ENCODE peak calls at places on chromosomes 4 and X, in eight cellular contexts. One of them, this sample, is unnamed.

GRCh38 chrX:48498374-48498809 is 10.4 kb upstream of the PORCN start:
- DNase-seq in CD4-positive, CD25-positive, alpha-beta regulatory T cell: no peak
- DNase-seq in CD8-positive, alpha-beta memory T cell: no peak
- DNase-seq in left cardiac atrium: no peak
- DNase-seq in fibroblast of gingiva: peak
- DNase-seq in A673: no peak
- DNase-seq in cardiac fibroblast: peak
- DNase-seq in stimulated activated CD4-positive, alpha-beta T cell treated with anti-CD3 and anti-CD28 coated beads, Interleukin-12 subunit alpha, Interleukin-12 subunit beta, amount 100 ng/mL, for 24 hours: no peak
- DNase-seq in this sample: no peak

GRCh38 chr4:183987987-183988392 is 82.9 kb downstream of the STOX2 start:
- DNase-seq in left cardiac atrium: peak
- DNase-seq in A673: peak
- DNase-seq in cardiac fibroblast: peak
- DNase-seq in CD4-positive, CD25-positive, alpha-beta regulatory T cell: no peak
- DNase-seq in fibroblast of gingiva: peak
- DNase-seq in stimulated activated CD4-positive, alpha-beta T cell treated with anti-CD3 and anti-CD28 coated beads, Interleukin-12 subunit alpha, Interleukin-12 subunit beta, amount 100 ng/mL, for 24 hours: no peak
- DNase-seq in CD8-positive, alpha-beta memory T cell: no peak
- DNase-seq in this sample: no peak

GRCh38 chr4:111923786-111924185 is 221.5 kb upstream of the FAM241A start:
- DNase-seq in fibroblast of gingiva: no peak
- DNase-seq in CD4-positive, CD25-positive, alpha-beta regulatory T cell: no peak
- DNase-seq in A673: no peak
- DNase-seq in left cardiac atrium: no peak
- DNase-seq in stimulated activated CD4-positive, alpha-beta T cell treated with anti-CD3 and anti-CD28 coated beads, Interleukin-12 subunit alpha, Interleukin-12 subunit beta, amount 100 ng/mL, for 24 hours: no peak
- DNase-seq in cardiac fibroblast: peak
- DNase-seq in CD8-positive, alpha-beta memory T cell: no peak
- DNase-seq in this sample: no peak

GRCh38 chrX:120366794-120367193 is 4.9 kb downstream of the ATP1B4 start:
- DNase-seq in CD8-positive, alpha-beta memory T cell: no peak
- DNase-seq in fibroblast of gingiva: no peak
- DNase-seq in A673: no peak
- DNase-seq in cardiac fibroblast: no peak
- DNase-seq in CD4-positive, CD25-positive, alpha-beta regulatory T cell: no peak
- DNase-seq in stimulated activated CD4-positive, alpha-beta T cell treated with anti-CD3 and anti-CD28 coated beads, Interleukin-12 subunit alpha, Interleukin-12 subunit beta, amount 100 ng/mL, for 24 hours: no peak
- DNase-seq in left cardiac atrium: no peak
- DNase-seq in this sample: no peak

GRCh38 chrX:142804085-142804484 is 221.6 kb upstream of the SPANXN4 start:
- DNase-seq in CD8-positive, alpha-beta memory T cell: no peak
- DNase-seq in cardiac fibroblast: peak
- DNase-seq in CD4-positive, CD25-positive, alpha-beta regulatory T cell: peak
- DNase-seq in fibroblast of gingiva: no peak
- DNase-seq in A673: peak
- DNase-seq in left cardiac atrium: no peak
- DNase-seq in stimulated activated CD4-positive, alpha-beta T cell treated with anti-CD3 and anti-CD28 coated beads, Interleukin-12 subunit alpha, Interleukin-12 subunit beta, amount 100 ng/mL, for 24 hours: no peak
- DNase-seq in this sample: no peak

GRCh38 chr4:73964862-73965611 is 16.8 kb downstream of the PF4 start:
- DNase-seq in fibroblast of gingiva: no peak
- DNase-seq in cardiac fibroblast: peak
- DNase-seq in CD8-positive, alpha-beta memory T cell: no peak
- DNase-seq in left cardiac atrium: no peak
- DNase-seq in CD4-positive, CD25-positive, alpha-beta regulatory T cell: no peak
- DNase-seq in A673: peak
- DNase-seq in stimulated activated CD4-positive, alpha-beta T cell treated with anti-CD3 and anti-CD28 coated beads, Interleukin-12 subunit alpha, Interleukin-12 subunit beta, amount 100 ng/mL, for 24 hours: no peak
- DNase-seq in this sample: no peak

GRCh38 chr4:136725286-136726081 is 806.8 kb downstream of the PCDH18 start:
- DNase-seq in cardiac fibroblast: peak
- DNase-seq in CD8-positive, alpha-beta memory T cell: no peak
- DNase-seq in left cardiac atrium: no peak
- DNase-seq in CD4-positive, CD25-positive, alpha-beta regulatory T cell: no peak
- DNase-seq in fibroblast of gingiva: peak
- DNase-seq in A673: no peak
- DNase-seq in stimulated activated CD4-positive, alpha-beta T cell treated with anti-CD3 and anti-CD28 coated beads, Interleukin-12 subunit alpha, Interleukin-12 subunit beta, amount 100 ng/mL, for 24 hours: no peak
- DNase-seq in this sample: no peak

GRCh38 chr4:81811562-81812293 is 340.0 kb upstream of the RASGEF1B start:
- DNase-seq in stimulated activated CD4-positive, alpha-beta T cell treated with anti-CD3 and anti-CD28 coated beads, Interleukin-12 subunit alpha, Interleukin-12 subunit beta, amount 100 ng/mL, for 24 hours: no peak
- DNase-seq in cardiac fibroblast: no peak
- DNase-seq in fibroblast of gingiva: no peak
- DNase-seq in left cardiac atrium: no peak
- DNase-seq in CD8-positive, alpha-beta memory T cell: no peak
- DNase-seq in A673: no peak
- DNase-seq in CD4-positive, CD25-positive, alpha-beta regulatory T cell: no peak
- DNase-seq in this sample: no peak

GRCh38 chr4:173182403-173182802 is 13.8 kb downstream of the GALNT7 start:
- DNase-seq in A673: no peak
- DNase-seq in CD8-positive, alpha-beta memory T cell: no peak
- DNase-seq in cardiac fibroblast: peak
- DNase-seq in fibroblast of gingiva: peak
- DNase-seq in left cardiac atrium: no peak
- DNase-seq in CD4-positive, CD25-positive, alpha-beta regulatory T cell: no peak
- DNase-seq in stimulated activated CD4-positive, alpha-beta T cell treated with anti-CD3 and anti-CD28 coated beads, Interleukin-12 subunit alpha, Interleukin-12 subunit beta, amount 100 ng/mL, for 24 hours: no peak
- DNase-seq in this sample: no peak

GRCh38 chr4:131348258-131348657 is 1800.8 kb upstream of the PCDH10 start:
- DNase-seq in CD4-positive, CD25-positive, alpha-beta regulatory T cell: no peak
- DNase-seq in left cardiac atrium: no peak
- DNase-seq in fibroblast of gingiva: no peak
- DNase-seq in A673: no peak
- DNase-seq in CD8-positive, alpha-beta memory T cell: no peak
- DNase-seq in cardiac fibroblast: no peak
- DNase-seq in stimulated activated CD4-positive, alpha-beta T cell treated with anti-CD3 and anti-CD28 coated beads, Interleukin-12 subunit alpha, Interleukin-12 subunit beta, amount 100 ng/mL, for 24 hours: no peak
- DNase-seq in this sample: no peak

GRCh38 chr4:47483722-47484121 is 1.4 kb upstream of the ATP10D start:
- DNase-seq in CD8-positive, alpha-beta memory T cell: no peak
- DNase-seq in A673: no peak
- DNase-seq in left cardiac atrium: no peak
- DNase-seq in cardiac fibroblast: no peak
- DNase-seq in fibroblast of gingiva: no peak
- DNase-seq in stimulated activated CD4-positive, alpha-beta T cell treated with anti-CD3 and anti-CD28 coated beads, Interleukin-12 subunit alpha, Interleukin-12 subunit beta, amount 100 ng/mL, for 24 hours: no peak
- DNase-seq in CD4-positive, CD25-positive, alpha-beta regulatory T cell: no peak
- DNase-seq in this sample: no peak

GRCh38 chr4:52983563-52984303 is 121.6 kb downstream of the RASL11B start:
- DNase-seq in stimulated activated CD4-positive, alpha-beta T cell treated with anti-CD3 and anti-CD28 coated beads, Interleukin-12 subunit alpha, Interleukin-12 subunit beta, amount 100 ng/mL, for 24 hours: no peak
- DNase-seq in cardiac fibroblast: peak
- DNase-seq in A673: peak
- DNase-seq in fibroblast of gingiva: peak
- DNase-seq in left cardiac atrium: no peak
- DNase-seq in CD8-positive, alpha-beta memory T cell: peak
- DNase-seq in CD4-positive, CD25-positive, alpha-beta regulatory T cell: peak
- DNase-seq in this sample: peak

GRCh38 chrX:119477812-119478232 is 9.6 kb downstream of the SLC25A5 start:
- DNase-seq in A673: peak
- DNase-seq in CD8-positive, alpha-beta memory T cell: no peak
- DNase-seq in fibroblast of gingiva: peak
- DNase-seq in cardiac fibroblast: peak
- DNase-seq in left cardiac atrium: no peak
- DNase-seq in stimulated activated CD4-positive, alpha-beta T cell treated with anti-CD3 and anti-CD28 coated beads, Interleukin-12 subunit alpha, Interleukin-12 subunit beta, amount 100 ng/mL, for 24 hours: no peak
- DNase-seq in CD4-positive, CD25-positive, alpha-beta regulatory T cell: no peak
- DNase-seq in this sample: no peak

GRCh38 chrX:21691512-21692018 is 33.4 kb upstream of the KLHL34 start:
- DNase-seq in A673: no peak
- DNase-seq in left cardiac atrium: no peak
- DNase-seq in fibroblast of gingiva: no peak
- DNase-seq in cardiac fibroblast: no peak
- DNase-seq in stimulated activated CD4-positive, alpha-beta T cell treated with anti-CD3 and anti-CD28 coated beads, Interleukin-12 subunit alpha, Interleukin-12 subunit beta, amount 100 ng/mL, for 24 hours: no peak
- DNase-seq in CD8-positive, alpha-beta memory T cell: no peak
- DNase-seq in CD4-positive, CD25-positive, alpha-beta regulatory T cell: peak
- DNase-seq in this sample: no peak

GRCh38 chrX:41322821-41323603 is 10.9 kb upstream of the DDX3X start:
- DNase-seq in cardiac fibroblast: no peak
- DNase-seq in stimulated activated CD4-positive, alpha-beta T cell treated with anti-CD3 and anti-CD28 coated beads, Interleukin-12 subunit alpha, Interleukin-12 subunit beta, amount 100 ng/mL, for 24 hours: no peak
- DNase-seq in A673: no peak
- DNase-seq in CD4-positive, CD25-positive, alpha-beta regulatory T cell: no peak
- DNase-seq in CD8-positive, alpha-beta memory T cell: no peak
- DNase-seq in fibroblast of gingiva: no peak
- DNase-seq in left cardiac atrium: no peak
- DNase-seq in this sample: no peak

GRCh38 chrX:122703762-122704161 is 480.3 kb upstream of the GRIA3 start:
- DNase-seq in A673: no peak
- DNase-seq in cardiac fibroblast: peak
- DNase-seq in left cardiac atrium: no peak
- DNase-seq in fibroblast of gingiva: peak
- DNase-seq in CD4-positive, CD25-positive, alpha-beta regulatory T cell: no peak
- DNase-seq in CD8-positive, alpha-beta memory T cell: no peak
- DNase-seq in stimulated activated CD4-positive, alpha-beta T cell treated with anti-CD3 and anti-CD28 coated beads, Interleukin-12 subunit alpha, Interleukin-12 subunit beta, amount 100 ng/mL, for 24 hours: no peak
- DNase-seq in this sample: no peak

GRCh38 chr4:89248879-89249281 is 58.7 kb downstream of the GPRIN3 start:
- DNase-seq in CD8-positive, alpha-beta memory T cell: no peak
- DNase-seq in left cardiac atrium: no peak
- DNase-seq in fibroblast of gingiva: no peak
- DNase-seq in A673: no peak
- DNase-seq in CD4-positive, CD25-positive, alpha-beta regulatory T cell: no peak
- DNase-seq in stimulated activated CD4-positive, alpha-beta T cell treated with anti-CD3 and anti-CD28 coated beads, Interleukin-12 subunit alpha, Interleukin-12 subunit beta, amount 100 ng/mL, for 24 hours: no peak
- DNase-seq in cardiac fibroblast: no peak
- DNase-seq in this sample: no peak

GRCh38 chrX:96004386-96004785 is 680.3 kb upstream of the DIAPH2 start:
- DNase-seq in fibroblast of gingiva: peak
- DNase-seq in cardiac fibroblast: peak
- DNase-seq in A673: peak
- DNase-seq in CD4-positive, CD25-positive, alpha-beta regulatory T cell: no peak
- DNase-seq in CD8-positive, alpha-beta memory T cell: no peak
- DNase-seq in stimulated activated CD4-positive, alpha-beta T cell treated with anti-CD3 and anti-CD28 coated beads, Interleukin-12 subunit alpha, Interleukin-12 subunit beta, amount 100 ng/mL, for 24 hours: no peak
- DNase-seq in left cardiac atrium: no peak
- DNase-seq in this sample: no peak

GRCh38 chr4:26263165-26263564 is 57.6 kb upstream of the RBPJ start:
- DNase-seq in fibroblast of gingiva: no peak
- DNase-seq in stimulated activated CD4-positive, alpha-beta T cell treated with anti-CD3 and anti-CD28 coated beads, Interleukin-12 subunit alpha, Interleukin-12 subunit beta, amount 100 ng/mL, for 24 hours: no peak
- DNase-seq in left cardiac atrium: no peak
- DNase-seq in CD8-positive, alpha-beta memory T cell: no peak
- DNase-seq in CD4-positive, CD25-positive, alpha-beta regulatory T cell: peak
- DNase-seq in cardiac fibroblast: no peak
- DNase-seq in A673: peak
- DNase-seq in this sample: no peak

GRCh38 chr4:186708554-186708953 is 15.1 kb downstream of the FAT1 start:
- DNase-seq in CD4-positive, CD25-positive, alpha-beta regulatory T cell: no peak
- DNase-seq in stimulated activated CD4-positive, alpha-beta T cell treated with anti-CD3 and anti-CD28 coated beads, Interleukin-12 subunit alpha, Interleukin-12 subunit beta, amount 100 ng/mL, for 24 hours: no peak
- DNase-seq in fibroblast of gingiva: no peak
- DNase-seq in left cardiac atrium: no peak
- DNase-seq in CD8-positive, alpha-beta memory T cell: no peak
- DNase-seq in A673: no peak
- DNase-seq in cardiac fibroblast: no peak
- DNase-seq in this sample: no peak

GRCh38 chr4:76854858-76855257 is 43.1 kb downstream of the SOWAHB start:
- DNase-seq in cardiac fibroblast: no peak
- DNase-seq in CD4-positive, CD25-positive, alpha-beta regulatory T cell: no peak
- DNase-seq in A673: no peak
- DNase-seq in fibroblast of gingiva: no peak
- DNase-seq in stimulated activated CD4-positive, alpha-beta T cell treated with anti-CD3 and anti-CD28 coated beads, Interleukin-12 subunit alpha, Interleukin-12 subunit beta, amount 100 ng/mL, for 24 hours: no peak
- DNase-seq in left cardiac atrium: no peak
- DNase-seq in CD8-positive, alpha-beta memory T cell: no peak
- DNase-seq in this sample: no peak

GRCh38 chrX:11944486-11944885 is 186.4 kb downstream of the MSL3 start:
- DNase-seq in CD8-positive, alpha-beta memory T cell: no peak
- DNase-seq in stimulated activated CD4-positive, alpha-beta T cell treated with anti-CD3 and anti-CD28 coated beads, Interleukin-12 subunit alpha, Interleukin-12 subunit beta, amount 100 ng/mL, for 24 hours: peak
- DNase-seq in cardiac fibroblast: peak
- DNase-seq in A673: peak
- DNase-seq in fibroblast of gingiva: no peak
- DNase-seq in left cardiac atrium: no peak
- DNase-seq in CD4-positive, CD25-positive, alpha-beta regulatory T cell: peak
- DNase-seq in this sample: no peak

GRCh38 chrX:74232859-74233258 is 71.1 kb upstream of the ZCCHC13 start:
- DNase-seq in fibroblast of gingiva: peak
- DNase-seq in A673: peak
- DNase-seq in CD4-positive, CD25-positive, alpha-beta regulatory T cell: no peak
- DNase-seq in stimulated activated CD4-positive, alpha-beta T cell treated with anti-CD3 and anti-CD28 coated beads, Interleukin-12 subunit alpha, Interleukin-12 subunit beta, amount 100 ng/mL, for 24 hours: no peak
- DNase-seq in CD8-positive, alpha-beta memory T cell: no peak
- DNase-seq in left cardiac atrium: no peak
- DNase-seq in cardiac fibroblast: peak
- DNase-seq in this sample: no peak

GRCh38 chr4:133775881-133776280 is 425.7 kb downstream of the PABPC4L start:
- DNase-seq in cardiac fibroblast: peak
- DNase-seq in fibroblast of gingiva: no peak
- DNase-seq in CD8-positive, alpha-beta memory T cell: no peak
- DNase-seq in CD4-positive, CD25-positive, alpha-beta regulatory T cell: no peak
- DNase-seq in left cardiac atrium: no peak
- DNase-seq in A673: no peak
- DNase-seq in stimulated activated CD4-positive, alpha-beta T cell treated with anti-CD3 and anti-CD28 coated beads, Interleukin-12 subunit alpha, Interleukin-12 subunit beta, amount 100 ng/mL, for 24 hours: no peak
- DNase-seq in this sample: no peak

GRCh38 chrX:46574941-46575381 is 1.4 kb downstream of the CHST7 start:
- DNase-seq in CD8-positive, alpha-beta memory T cell: peak
- DNase-seq in A673: peak
- DNase-seq in CD4-positive, CD25-positive, alpha-beta regulatory T cell: peak
- DNase-seq in left cardiac atrium: no peak
- DNase-seq in fibroblast of gingiva: no peak
- DNase-seq in stimulated activated CD4-positive, alpha-beta T cell treated with anti-CD3 and anti-CD28 coated beads, Interleukin-12 subunit alpha, Interleukin-12 subunit beta, amount 100 ng/mL, for 24 hours: no peak
- DNase-seq in cardiac fibroblast: no peak
- DNase-seq in this sample: peak

GRCh38 chr4:169906104-169906503 is 120.1 kb downstream of the MFAP3L start:
- DNase-seq in A673: no peak
- DNase-seq in left cardiac atrium: no peak
- DNase-seq in cardiac fibroblast: peak
- DNase-seq in fibroblast of gingiva: no peak
- DNase-seq in CD8-positive, alpha-beta memory T cell: no peak
- DNase-seq in CD4-positive, CD25-positive, alpha-beta regulatory T cell: no peak
- DNase-seq in stimulated activated CD4-positive, alpha-beta T cell treated with anti-CD3 and anti-CD28 coated beads, Interleukin-12 subunit alpha, Interleukin-12 subunit beta, amount 100 ng/mL, for 24 hours: no peak
- DNase-seq in this sample: no peak

GRCh38 chr4:185265942-185266341 is 56.5 kb downstream of the SNX25 start:
- DNase-seq in CD8-positive, alpha-beta memory T cell: no peak
- DNase-seq in fibroblast of gingiva: no peak
- DNase-seq in stimulated activated CD4-positive, alpha-beta T cell treated with anti-CD3 and anti-CD28 coated beads, Interleukin-12 subunit alpha, Interleukin-12 subunit beta, amount 100 ng/mL, for 24 hours: no peak
- DNase-seq in left cardiac atrium: no peak
- DNase-seq in cardiac fibroblast: peak
- DNase-seq in A673: peak
- DNase-seq in CD4-positive, CD25-positive, alpha-beta regulatory T cell: peak
- DNase-seq in this sample: no peak

GRCh38 chr4:184420881-184421416 is 53.4 kb downstream of the IRF2 start:
- DNase-seq in fibroblast of gingiva: no peak
- DNase-seq in A673: peak
- DNase-seq in CD4-positive, CD25-positive, alpha-beta regulatory T cell: no peak
- DNase-seq in left cardiac atrium: no peak
- DNase-seq in stimulated activated CD4-positive, alpha-beta T cell treated with anti-CD3 and anti-CD28 coated beads, Interleukin-12 subunit alpha, Interleukin-12 subunit beta, amount 100 ng/mL, for 24 hours: no peak
- DNase-seq in CD8-positive, alpha-beta memory T cell: no peak
- DNase-seq in cardiac fibroblast: no peak
- DNase-seq in this sample: peak

GRCh38 chr4:7204656-7205387 is 12.5 kb downstream of the SORCS2 start:
- DNase-seq in CD4-positive, CD25-positive, alpha-beta regulatory T cell: no peak
- DNase-seq in cardiac fibroblast: no peak
- DNase-seq in A673: no peak
- DNase-seq in CD8-positive, alpha-beta memory T cell: no peak
- DNase-seq in stimulated activated CD4-positive, alpha-beta T cell treated with anti-CD3 and anti-CD28 coated beads, Interleukin-12 subunit alpha, Interleukin-12 subunit beta, amount 100 ng/mL, for 24 hours: no peak
- DNase-seq in left cardiac atrium: peak
- DNase-seq in fibroblast of gingiva: no peak
- DNase-seq in this sample: no peak

GRCh38 chr4:106522839-106523238 is 154.3 kb upstream of the GIMD1 start:
- DNase-seq in CD8-positive, alpha-beta memory T cell: no peak
- DNase-seq in stimulated activated CD4-positive, alpha-beta T cell treated with anti-CD3 and anti-CD28 coated beads, Interleukin-12 subunit alpha, Interleukin-12 subunit beta, amount 100 ng/mL, for 24 hours: no peak
- DNase-seq in CD4-positive, CD25-positive, alpha-beta regulatory T cell: no peak
- DNase-seq in cardiac fibroblast: peak
- DNase-seq in A673: peak
- DNase-seq in left cardiac atrium: no peak
- DNase-seq in fibroblast of gingiva: no peak
- DNase-seq in this sample: no peak

GRCh38 chrX:13387656-13388421 is 68.0 kb upstream of the ATXN3L start:
- DNase-seq in A673: no peak
- DNase-seq in fibroblast of gingiva: peak
- DNase-seq in CD8-positive, alpha-beta memory T cell: no peak
- DNase-seq in left cardiac atrium: no peak
- DNase-seq in CD4-positive, CD25-positive, alpha-beta regulatory T cell: peak
- DNase-seq in cardiac fibroblast: peak
- DNase-seq in stimulated activated CD4-positive, alpha-beta T cell treated with anti-CD3 and anti-CD28 coated beads, Interleukin-12 subunit alpha, Interleukin-12 subunit beta, amount 100 ng/mL, for 24 hours: no peak
- DNase-seq in this sample: no peak